ENCODE peak calls at places on chromosomes 7 and 10, in four cellular contexts. B is HepG2, X is GM12878, P is K562. A is an unnamed sample.

GRCh38 chr10:49667991-49668390 is 11.5 kb upstream of the C10orf53 start:
- DNase-seq in B (no peak), X (no peak), P (no peak), A (no peak)

GRCh38 chr10:16116404-16117304 is 256.3 kb upstream of the MINDY3 start:
- DNase-seq in B (peak), X (peak), P (peak), A (peak)

GRCh38 chr7:112721395-112721794 is 68.8 kb downstream of the TMEM168 start:
- DNase-seq in B (no peak), X (no peak), P (no peak), A (no peak)

GRCh38 chr10:102657984-102658724 is 13.9 kb downstream of the TRIM8 start:
- DNase-seq in B (no peak), X (no peak), P (no peak), A (no peak)

GRCh38 chr10:111916011-111916410 is 267.6 kb downstream of the GPAM start:
- DNase-seq in B (no peak), X (no peak), P (no peak), A (no peak)

GRCh38 chr7:123727071-123727837 is 21.5 kb downstream of the WASL start:
- DNase-seq in B (peak), X (no peak), P (no peak), A (no peak)

GRCh38 chr10:71842856-71843530 is 8.1 kb downstream of the PSAP start:
- DNase-seq in B (no peak), X (no peak), P (no peak), A (no peak)

GRCh38 chr7:149772821-149773425 is 465 bp downstream of the ZNF467 start:
- DNase-seq in B (no peak), X (no peak), P (peak), A (no peak)

GRCh38 chr10:11446895-11447294 is 164.6 kb downstream of the USP6NL start:
- DNase-seq in B (no peak), X (no peak), P (no peak), A (no peak)

GRCh38 chr7:140653319-140654108 is 12.9 kb upstream of the DENND2A start:
- DNase-seq in B (peak), X (no peak), P (peak), A (peak)

GRCh38 chr10:95287281-95287680 is 3.5 kb downstream of the PDLIM1 start:
- DNase-seq in B (no peak), X (no peak), P (no peak), A (no peak)

GRCh38 chr10:71143610-71144009 is 68.8 kb upstream of the UNC5B start:
- DNase-seq in B (no peak), X (no peak), P (no peak), A (no peak)

GRCh38 chr7:150514748-150515222 is at the start of gene GIMAP7:
- DNase-seq in B (no peak), X (peak), P (no peak), A (no peak)

GRCh38 chr10:98489561-98490481 is 43.1 kb upstream of the HPS1 start:
- DNase-seq in B (peak), X (no peak), P (no peak), A (no peak)

GRCh38 chr7:66696774-66697191 is 43.8 kb upstream of the RABGEF1 start:
- DNase-seq in B (peak), X (no peak), P (peak), A (no peak)
- TF ChIP-seq FOXK2 in B (no peak), X (no peak), P (no peak), A (no peak)

DNA sequence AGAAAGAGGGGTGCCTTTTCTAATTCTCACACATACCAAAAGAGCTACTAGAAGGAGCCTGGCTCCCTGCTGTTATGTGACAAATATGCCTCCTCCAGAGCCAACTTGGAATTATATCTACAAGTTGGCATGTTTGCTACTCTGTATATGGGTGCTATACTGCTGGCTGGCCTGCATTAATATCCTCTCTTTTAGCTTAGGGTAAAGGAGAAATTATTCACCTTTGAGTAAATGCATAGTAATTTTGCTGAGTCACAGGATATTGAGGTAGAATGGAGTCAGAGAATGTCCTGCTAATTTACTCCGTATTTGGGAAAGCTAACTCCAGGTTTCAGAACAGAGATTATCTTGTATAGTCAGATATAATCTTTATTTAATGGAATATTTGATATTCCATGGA is 24.2 kb upstream of the LIPN start:
- DNase-seq in B (no peak), X (no peak), P (no peak), A (no peak)
- TF ChIP-seq BHLHE40 in B (no peak), X (no peak), P (no peak), A (no peak)

GRCh38 chr7:32958046-32959025 is 1.1 kb downstream of the FKBP9 start:
- DNase-seq in B (peak), X (no peak), P (no peak), A (no peak)
- TF ChIP-seq SP1 in B (no peak), X (no peak), P (no peak), A (no peak)

GRCh38 chr10:3054816-3055202 is 12.5 kb upstream of the PFKP start:
- DNase-seq in B (no peak), X (no peak), P (no peak), A (no peak)

GRCh38 chr10:3053145-3053544 is 14.2 kb upstream of the PFKP start:
- DNase-seq in B (no peak), X (no peak), P (no peak), A (no peak)

GRCh38 chr10:3054183-3054815 is 13.0 kb upstream of the PFKP start:
- DNase-seq in B (no peak), X (no peak), P (no peak), A (no peak)

GRCh38 chr10:3057946-3058345 is 9.4 kb upstream of the PFKP start:
- DNase-seq in B (no peak), X (no peak), P (no peak), A (no peak)

DNA sequence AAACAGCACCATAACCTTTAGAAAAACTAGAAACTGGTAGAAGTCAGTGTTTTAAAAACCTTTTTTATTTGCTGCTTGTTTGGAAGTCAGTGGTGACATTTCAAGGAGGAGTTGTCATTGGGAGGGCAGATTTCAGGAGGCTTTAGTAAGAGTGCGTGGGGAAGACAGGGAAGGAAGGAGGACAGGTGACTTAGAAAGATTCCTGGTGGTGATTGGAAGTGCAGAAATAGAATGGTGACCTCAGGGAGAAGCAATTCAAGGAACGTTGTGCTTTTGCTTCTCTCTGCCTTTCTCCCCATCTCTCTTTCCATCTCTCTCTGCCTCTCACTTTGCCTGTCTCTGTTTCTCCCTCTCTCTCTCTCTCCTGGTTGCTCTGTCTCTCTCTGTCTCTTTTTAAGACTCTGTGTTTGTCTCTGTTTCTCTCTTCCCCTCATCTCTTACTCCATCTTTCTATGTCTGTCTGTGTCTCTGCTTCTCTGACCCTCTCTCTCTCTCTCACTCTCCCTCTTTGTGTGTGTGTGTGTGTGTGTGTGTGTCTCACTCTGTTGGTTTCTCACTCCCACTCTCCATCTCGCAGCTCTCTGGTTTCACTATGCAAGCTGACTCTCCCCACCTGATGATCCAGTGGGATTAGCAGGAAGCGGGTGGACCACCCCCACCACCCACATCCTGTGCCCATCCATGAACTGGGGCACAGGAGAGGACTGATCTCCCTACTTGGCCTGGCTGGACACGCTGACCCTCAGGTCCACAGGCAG is 10.9 kb upstream of the PFKP start:
- DNase-seq in B (no peak), X (no peak), P (no peak), A (no peak)
- TF ChIP-seq FOXK2 in B (no peak), X (no peak), P (no peak), A (no peak)

GRCh38 chr10:51341216-51341615 is 266.9 kb downstream of the PRKG1 start:
- DNase-seq in B (no peak), X (no peak), P (no peak), A (no peak)
- TF ChIP-seq BHLHE40 in B (no peak), X (no peak), P (no peak), A (no peak)

DNA sequence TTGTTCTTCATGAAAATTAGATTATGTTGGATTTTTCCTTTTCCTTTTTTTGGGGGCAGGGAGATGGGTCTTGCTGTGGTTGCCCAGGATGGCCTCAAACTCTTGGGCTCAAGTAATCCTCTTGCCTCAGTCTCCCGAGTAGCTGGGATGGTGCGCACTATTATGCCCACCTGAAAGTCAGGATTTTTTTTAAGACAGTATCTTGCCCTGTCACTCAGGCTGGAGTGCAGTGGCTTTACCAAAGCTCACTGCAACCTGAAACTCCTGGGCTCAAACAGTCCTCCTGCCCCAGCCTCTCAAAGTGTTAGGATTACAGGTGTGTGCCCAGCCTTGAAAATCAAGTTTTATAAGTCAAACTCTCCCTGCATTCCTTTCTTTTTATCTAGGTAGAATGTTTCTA is 1.7 kb upstream of the TET1 start:
- DNase-seq in B (no peak), X (no peak), P (no peak), A (no peak)
- TF ChIP-seq SP1 in B (no peak), X (no peak), P (no peak), A (no peak)